ENCODE peak calls at places on chromosomes 13 and 19, in eight cellular contexts. S, O, N, U, Q, T, D and F are unnamed samples.

GRCh38 chr13:40275636-40276035 is 390.8 kb downstream of the FOXO1 start:
- DNase-seq in S (no peak), N (no peak), D (no peak), U (no peak), T (no peak), Q (no peak), O (no peak), F (no peak)

GRCh38 chr13:25881946-25882574 is 169.8 kb downstream of the SHISA2 start:
- DNase-seq in U (no peak), S (no peak), D (peak), N (no peak), O (no peak), Q (no peak), T (no peak), F (no peak)

GRCh38 chr13:113820813-113821651 is 42.8 kb downstream of the GAS6 start:
- DNase-seq in S (peak), D (no peak), N (peak), U (no peak), O (peak), Q (no peak), T (no peak), F (no peak)

GRCh38 chr13:94419304-94419943 is 60.1 kb downstream of the DCT start:
- DNase-seq in Q (peak), D (no peak), N (no peak), O (no peak), T (no peak), U (no peak), S (no peak), F (peak)

GRCh38 chr19:13097331-13098258 is 5.1 kb downstream of the LYL1 start:
- DNase-seq in Q (no peak), D (no peak), N (no peak), O (no peak), U (peak), S (peak), T (no peak), F (no peak)

GRCh38 chr19:9808855-9809646 is 9.8 kb downstream of the FBXL12 start:
- DNase-seq in N (no peak), O (no peak), Q (no peak), U (no peak), T (no peak), D (no peak), S (no peak), F (no peak)

GRCh38 chr19:16283103-16283469 is 41.5 kb upstream of the KLF2 start:
- DNase-seq in Q (no peak), S (no peak), D (no peak), N (no peak), T (no peak), O (no peak), U (no peak), F (no peak)

GRCh38 chr19:38735257-38735686 is 9.0 kb downstream of the CAPN12 start:
- DNase-seq in Q (no peak), D (no peak), U (no peak), N (peak), T (peak), S (no peak), O (no peak), F (no peak)

GRCh38 chr19:1851581-1852293 is 3.5 kb upstream of the REXO1 start:
- DNase-seq in Q (no peak), D (no peak), O (peak), T (peak), S (peak), U (peak), N (peak), F (no peak)

GRCh38 chr19:30752876-30753275 is 380.7 kb downstream of the ZNF536 start:
- DNase-seq in O (no peak), S (no peak), D (no peak), N (no peak), U (no peak), Q (no peak), T (no peak), F (no peak)

GRCh38 chr19:5804516-5805464 is at the start of gene NRTN:
- DNase-seq in S (no peak), U (no peak), Q (no peak), T (peak), N (peak), O (no peak), D (no peak), F (no peak)

GRCh38 chr13:24649685-24650038 is 30.5 kb upstream of the ATP12A start:
- DNase-seq in Q (no peak), D (no peak), T (no peak), O (no peak), S (no peak), U (no peak), N (no peak), F (no peak)

GRCh38 chr13:114161644-114162532 is 17.2 kb upstream of the CFAP97D2 start:
- DNase-seq in S (no peak), U (no peak), O (no peak), Q (no peak), N (peak), D (no peak), T (peak), F (no peak)

GRCh38 chr19:35742121-35742724 is at the start of gene IGFLR1:
- DNase-seq in U (no peak), S (no peak), O (no peak), N (no peak), D (no peak), T (peak), Q (no peak), F (no peak)

GRCh38 chr19:2154587-2155075 is 3.3 kb upstream of the AP3D1 start:
- DNase-seq in S (no peak), T (no peak), O (no peak), U (no peak), D (no peak), N (no peak), Q (no peak), F (no peak)

GRCh38 chr19:18850560-18851375 is 19.0 kb downstream of the UPF1 start:
- DNase-seq in Q (no peak), T (no peak), U (no peak), S (no peak), N (no peak), D (no peak), O (no peak), F (no peak)

GRCh38 chr13:51942189-51942588 is 69.1 kb downstream of the ATP7B start:
- DNase-seq in D (no peak), S (no peak), N (no peak), Q (no peak), U (no peak), T (no peak), O (no peak), F (no peak)

GRCh38 chr13:50531917-50532899 is 311.3 kb downstream of the DLEU7 start:
- DNase-seq in O (no peak), N (no peak), U (no peak), T (no peak), D (no peak), S (no peak), Q (no peak), F (no peak)

GRCh38 chr13:87128006-87128405 is 543.2 kb upstream of the SLITRK5 start:
- DNase-seq in S (peak), T (no peak), N (no peak), D (no peak), Q (no peak), O (no peak), U (no peak), F (no peak)

GRCh38 chr19:49413348-49413747 is 9.9 kb downstream of the PTH2 start:
- DNase-seq in N (no peak), U (no peak), T (no peak), D (no peak), S (no peak), Q (no peak), O (no peak), F (no peak)

GRCh38 chr13:74040200-74040599 is 94.0 kb downstream of the KLF12 start:
- DNase-seq in U (peak), D (peak), Q (no peak), T (peak), N (peak), S (peak), O (no peak), F (no peak)